ENCODE peak calls at places on chromosomes 1 and 21, in nine cellular contexts. V is NCI-H446; R is AG09309; T is GM04504; W is choroid plexus epithelial cell; B is stimulated activated CD8-positive, alpha-beta memory T cell treated with anti-CD3 and anti-CD28 coated beads, Interleukin-4, amount 100 ng/mL, for 48 hours; C is mesenchymal stem cell; A is left ventricle myocardium superior; Q is kidney epithelial cell. H is an unnamed sample.
A peak's percentile ranks its signal among the peaks of the same experiment; 100 is the strongest.

GRCh38 chr1:31038360-31038759 is 27.2 kb downstream of the PUM1 start:
- DNase-seq in W (peak; percentile 70), T (no peak), V (no peak), R (peak; percentile 32), Q (no peak), A (no peak), C (peak; percentile 47), B (no peak), H (no peak)

GRCh38 chr1:222618880-222619321 is 1.0 kb downstream of the MIA3 start:
- DNase-seq in W (peak; percentile 52), A (peak; percentile 42), Q (no peak), B (peak; percentile 30), R (no peak), T (no peak), V (no peak), C (peak; percentile 48), H (no peak)

GRCh38 chr1:158145173-158145719 is 35.4 kb upstream of the CD1D start:
- DNase-seq in A (peak; percentile 80), R (peak; percentile 59), B (no peak), V (peak; percentile 45), W (peak; percentile 44), T (peak; percentile 52), Q (no peak), C (peak; percentile 7), H (no peak)

GRCh38 chr1:12174789-12175455 is 8.1 kb downstream of the TNFRSF1B start:
- DNase-seq in V (no peak), T (no peak), W (peak; percentile 82), B (no peak), Q (no peak), A (peak; percentile 87), C (peak; percentile 67), R (no peak), H (no peak)

GRCh38 chr1:198879711-198880306 is 241.0 kb downstream of the PTPRC start:
- DNase-seq in R (no peak), C (peak; percentile 60), T (no peak), W (peak; percentile 39), Q (no peak), A (no peak), B (no peak), V (no peak), H (no peak)

GRCh38 chr1:25889470-25889869 is 14.0 kb upstream of the PAQR7 start:
- DNase-seq in R (no peak), C (no peak), A (no peak), B (no peak), T (no peak), Q (no peak), W (peak; percentile 61), V (no peak), H (no peak)

GRCh38 chr1:170535418-170535817 is 3.5 kb downstream of the GORAB start:
- DNase-seq in W (no peak), R (no peak), V (no peak), A (no peak), T (no peak), C (no peak), Q (no peak), B (no peak), H (no peak)

GRCh38 chr1:1287288-1288110 is 7.3 kb downstream of the SCNN1D start:
- DNase-seq in T (no peak), C (no peak), W (no peak), V (no peak), B (no peak), Q (no peak), R (no peak), A (no peak), H (no peak)

GRCh38 chr1:62528015-62528414 is 69.3 kb upstream of the ANGPTL3 start:
- DNase-seq in B (no peak), Q (no peak), T (no peak), W (no peak), V (no peak), R (no peak), C (no peak), A (peak; percentile 31), H (no peak)

GRCh38 chr1:200311256-200311655 is 98.6 kb downstream of the ZNF281 start:
- DNase-seq in C (peak; percentile 44), Q (no peak), W (peak; percentile 50), R (no peak), A (no peak), V (no peak), B (no peak), T (no peak), H (no peak)

GRCh38 chr21:35020446-35020845 is 28.7 kb downstream of the RUNX1 start:
- DNase-seq in V (no peak), B (peak; percentile 59), Q (no peak), R (no peak), A (no peak), C (no peak), W (no peak), T (no peak), H (no peak)

GRCh38 chr1:8086071-8086470 is 60.0 kb upstream of the ERRFI1 start:
- DNase-seq in B (no peak), T (no peak), A (no peak), C (no peak), V (no peak), W (no peak), R (no peak), Q (no peak), H (no peak)

GRCh38 chr1:3632716-3633343 is 8.0 kb downstream of the TPRG1L start:
- DNase-seq in T (no peak), B (no peak), V (no peak), R (no peak), Q (no peak), A (peak; percentile 18), C (no peak), W (no peak), H (no peak)

GRCh38 chr1:180033387-180033786 is 78.8 kb downstream of the CEP350 start:
- DNase-seq in V (no peak), C (no peak), B (no peak), T (no peak), W (no peak), A (no peak), Q (no peak), R (no peak), H (no peak)

GRCh38 chr1:95095833-95096217 is 21.3 kb upstream of the TLCD4 start:
- DNase-seq in V (no peak), R (no peak), C (peak; percentile 84), B (no peak), T (no peak), A (no peak), Q (no peak), W (peak; percentile 64), H (no peak)

GRCh38 chr21:25772680-25773079 is 37.9 kb downstream of the GABPA start:
- DNase-seq in R (no peak), W (peak; percentile 10), T (no peak), V (no peak), A (no peak), B (no peak), C (no peak), Q (no peak), H (no peak)

GRCh38 chr1:241957692-241958494 is at the start of gene BECN2:
- DNase-seq in W (no peak), V (no peak), Q (no peak), A (no peak), C (no peak), R (no peak), T (no peak), B (no peak), H (no peak)

GRCh38 chr1:12339861-12340557 is 110.2 kb downstream of the VPS13D start:
- DNase-seq in A (no peak), W (peak; percentile 31), Q (no peak), C (no peak), R (no peak), T (no peak), V (no peak), B (no peak), H (peak; percentile 91)

GRCh38 chr1:200891774-200892157 is 2.9 kb upstream of the INAVA start:
- DNase-seq in A (no peak), B (no peak), Q (no peak), T (no peak), W (no peak), R (no peak), V (no peak), C (no peak), H (no peak)

GRCh38 chr1:189567890-189568289 is 909.8 kb downstream of the BRINP3 start:
- DNase-seq in B (no peak), W (no peak), A (no peak), V (no peak), T (no peak), R (no peak), C (no peak), Q (no peak), H (no peak)